ENCODE peak calls at places on chromosomes 3 and 15, in ten cellular contexts. L is cardiac fibroblast, D is cardiac muscle cell, W is Caco-2, K is IMR-90, H is psoas muscle, X is right atrium auricular region, G is hepatocyte, Z is activated B cell treated with CpG ODN at 0.5 μM for 24 hours, P is kidney epithelial cell. M is an unnamed sample.

GRCh38 chr3:146505496-146505895 is 36.1 kb upstream of the PLSCR2 start:
- DNase-seq in W (no peak), X (no peak), P (no peak), G (no peak), K (no peak), H (no peak), L (no peak), Z (no peak), D (no peak), M (peak; percentile 54)

GRCh38 chr15:40289140-40289775 is 6.4 kb upstream of the ANKRD63 start:
- DNase-seq in Z (no peak), L (no peak), H (no peak), X (no peak), K (no peak), P (no peak), W (no peak), D (no peak), G (no peak), M (no peak)

GRCh38 chr15:40722934-40723333 is 28.0 kb downstream of the RAD51 start:
- DNase-seq in Z (no peak), H (no peak), W (no peak), D (no peak), K (peak; percentile 20), G (no peak), X (no peak), L (no peak), P (no peak), M (peak; percentile 37)

GRCh38 chr15:23857028-23857641 is 170.0 kb upstream of the NDN start:
- DNase-seq in Z (no peak), W (peak; percentile 58), D (peak; percentile 33), L (peak; percentile 13), X (no peak), G (peak; percentile 71), P (no peak), K (peak; percentile 22), H (no peak), M (peak; percentile 3)

GRCh38 chr3:113079532-113079931 is 88.7 kb downstream of the GTPBP8 start:
- DNase-seq in D (no peak), G (no peak), P (no peak), W (no peak), Z (no peak), K (peak; percentile 13), X (no peak), H (no peak), L (no peak), M (no peak)

GRCh38 chr3:124584552-124585391 is 145.5 kb upstream of the UMPS start:
- DNase-seq in Z (peak; percentile 18), G (peak; percentile 90), P (no peak), W (peak; percentile 89), D (peak; percentile 53), X (peak; percentile 71), L (peak; percentile 34), H (peak; percentile 89), K (peak; percentile 22), M (peak; percentile 51)

GRCh38 chr15:28919201-28919627 is 33.4 kb downstream of the APBA2 start:
- DNase-seq in L (no peak), G (peak; percentile 34), P (no peak), Z (no peak), K (no peak), X (no peak), H (no peak), D (no peak), W (no peak), M (no peak)

GRCh38 chr3:138051946-138052802 is 42.2 kb downstream of the CLDN18 start:
- DNase-seq in L (peak; percentile 68), Z (no peak), X (no peak), P (no peak), K (peak; percentile 62), D (peak; percentile 60), W (no peak), G (peak; percentile 70), H (no peak), M (peak; percentile 84)

GRCh38 chr15:51931638-51932037 is 39.9 kb downstream of the LEO1 start:
- DNase-seq in G (no peak), P (no peak), D (no peak), W (no peak), Z (no peak), X (peak; percentile 16), H (no peak), K (peak; percentile 74), L (no peak), M (peak; percentile 65)

GRCh38 chr3:152556731-152557254 is 278.1 kb upstream of the P2RY1 start:
- DNase-seq in X (no peak), K (peak; percentile 36), H (no peak), P (no peak), G (peak; percentile 23), Z (no peak), D (peak; percentile 83), W (no peak), L (peak; percentile 92), M (peak; percentile 88)

GRCh38 chr3:108156312-108156853 is 65.6 kb upstream of the CD47 start:
- DNase-seq in G (no peak), H (no peak), W (no peak), Z (no peak), K (no peak), P (no peak), X (no peak), L (no peak), D (no peak), M (no peak)

DNA sequence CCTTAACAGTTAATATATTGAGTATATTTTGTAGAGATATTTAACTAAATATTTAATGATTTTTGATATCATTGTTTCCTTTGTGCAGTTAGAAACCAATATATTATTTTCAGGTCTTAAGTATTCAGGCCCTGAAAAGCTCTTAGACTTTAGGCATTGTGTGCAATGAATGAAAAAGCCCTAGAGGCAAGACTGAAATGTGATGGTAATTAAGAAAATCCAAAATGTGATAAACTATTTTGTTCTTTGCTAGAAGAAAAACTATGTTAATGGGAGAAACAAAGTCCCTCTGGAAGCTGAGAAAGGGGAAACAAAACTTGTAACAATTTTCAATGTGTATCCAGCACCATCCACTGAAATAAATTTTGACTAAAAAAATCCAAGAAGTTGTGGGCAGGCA is 54.6 kb upstream of the SSR3 start:
- DNase-seq in K (no peak), D (no peak), L (no peak), Z (no peak), X (no peak), W (no peak), G (no peak), H (no peak), P (no peak), M (no peak)
- TF ChIP-seq CTCF in K (no peak), D (no peak), L (no peak), Z (no peak), X (no peak), W (no peak), G (no peak), H (no peak), P (no peak), M (no peak)

GRCh38 chr3:2921903-2922302 is 188.3 kb downstream of the IL5RA start:
- DNase-seq in Z (no peak), K (no peak), G (peak; percentile 59), L (peak; percentile 4), X (no peak), H (no peak), W (no peak), P (no peak), D (peak; percentile 11), M (no peak)
- TF ChIP-seq CTCF in Z (no peak), K (peak; percentile 30), G (peak; percentile 72), L (no peak), X (peak; percentile 63), H (peak; percentile 5), W (peak; percentile 40), P (peak; percentile 35), D (peak; percentile 18), M (no peak)

GRCh38 chr3:56624725-56625124 is 58.3 kb downstream of the TASOR start:
- DNase-seq in G (no peak), W (no peak), L (peak; percentile 34), H (no peak), D (peak; percentile 48), K (peak; percentile 49), X (no peak), Z (no peak), P (no peak), M (peak; percentile 74)

GRCh38 chr3:56616479-56617006 is 59.6 kb downstream of the CCDC66 start:
- DNase-seq in K (no peak), P (no peak), H (no peak), Z (no peak), W (no peak), D (no peak), L (no peak), X (no peak), G (no peak), M (no peak)

GRCh38 chr3:56620371-56620770 is 62.7 kb downstream of the TASOR start:
- DNase-seq in W (no peak), P (no peak), X (no peak), L (no peak), Z (no peak), D (no peak), G (no peak), H (no peak), K (peak; percentile 7), M (peak; percentile 20)

GRCh38 chr3:56622381-56622780 is 60.7 kb downstream of the TASOR start:
- DNase-seq in W (no peak), G (no peak), K (no peak), L (no peak), X (no peak), D (no peak), Z (no peak), H (no peak), P (no peak), M (no peak)

GRCh38 chr3:56621686-56622085 is 61.4 kb downstream of the TASOR start:
- DNase-seq in K (no peak), D (no peak), W (no peak), G (no peak), H (no peak), P (no peak), L (no peak), X (no peak), Z (no peak), M (no peak)
- TF ChIP-seq CTCF in K (no peak), D (no peak), W (no peak), G (no peak), H (no peak), P (no peak), L (no peak), X (no peak), Z (no peak), M (no peak)

GRCh38 chr3:38574411-38575278 is 74.8 kb downstream of the SCN5A start:
- DNase-seq in Z (peak; percentile 10), P (no peak), H (no peak), G (peak; percentile 8), W (no peak), D (peak; percentile 13), K (peak; percentile 10), L (peak; percentile 15), X (peak; percentile 34), M (peak; percentile 3)

GRCh38 chr3:38573111-38573510 is 76.4 kb downstream of the SCN5A start:
- DNase-seq in Z (no peak), D (no peak), X (no peak), G (no peak), H (no peak), P (no peak), L (no peak), K (no peak), W (no peak), M (no peak)

GRCh38 chr3:38576131-38577088 is 73.1 kb downstream of the SCN5A start:
- DNase-seq in Z (peak; percentile 6), G (peak; percentile 2), D (no peak), W (no peak), L (no peak), X (peak; percentile 53), P (no peak), H (no peak), K (no peak), M (no peak)

GRCh38 chr3:38575279-38575843 is 74.1 kb downstream of the SCN5A start:
- DNase-seq in G (peak; percentile 1), D (no peak), L (no peak), Z (no peak), P (no peak), K (no peak), H (no peak), X (peak; percentile 38), W (no peak), M (no peak)

GRCh38 chr3:38573606-38574005 is 75.9 kb downstream of the SCN5A start:
- DNase-seq in L (no peak), X (peak; percentile 32), G (no peak), K (no peak), Z (no peak), D (no peak), W (no peak), P (no peak), H (no peak), M (no peak)
- TF ChIP-seq CTCF in L (no peak), X (no peak), G (no peak), K (no peak), Z (no peak), D (no peak), W (no peak), P (no peak), H (no peak), M (no peak)

M was measured in foreskin fibroblast.